ENCODE peak calls at places on chromosomes 1 and 21, in five cellular contexts. One of them, this sample, is unnamed.

GRCh38 chr1:66729130-66729922 is 22.9 kb upstream of the DYNLT5 start:
- DNase-seq in fibroblast of lung: no peak
- DNase-seq in keratinocyte: peak
- DNase-seq in GM23248: no peak
- DNase-seq in endodermal cell: no peak
- DNase-seq in this sample: no peak

GRCh38 chr1:115173151-115173550 is 83.8 kb upstream of the TSPAN2 start:
- DNase-seq in fibroblast of lung: no peak
- DNase-seq in keratinocyte: no peak
- DNase-seq in GM23248: no peak
- DNase-seq in endodermal cell: no peak
- DNase-seq in this sample: no peak

GRCh38 chr1:210437781-210438180 is 109.1 kb downstream of the HHAT start:
- DNase-seq in endodermal cell: no peak
- DNase-seq in GM23248: no peak
- DNase-seq in fibroblast of lung: no peak
- DNase-seq in keratinocyte: no peak
- DNase-seq in this sample: no peak

GRCh38 chr1:109113787-109114568 is at the start of gene ELAPOR1:
- DNase-seq in endodermal cell: peak
- DNase-seq in GM23248: peak
- DNase-seq in fibroblast of lung: no peak
- DNase-seq in keratinocyte: no peak
- DNase-seq in this sample: peak

GRCh38 chr21:42829417-42829816 is 49.9 kb downstream of the WDR4 start:
- DNase-seq in keratinocyte: no peak
- DNase-seq in fibroblast of lung: no peak
- DNase-seq in endodermal cell: no peak
- DNase-seq in GM23248: no peak
- DNase-seq in this sample: peak

GRCh38 chr21:17738171-17738953 is 80.8 kb downstream of the C21orf91 start:
- DNase-seq in GM23248: no peak
- DNase-seq in keratinocyte: no peak
- DNase-seq in fibroblast of lung: no peak
- DNase-seq in endodermal cell: peak
- DNase-seq in this sample: no peak

GRCh38 chr1:171245458-171246064 is 2.7 kb upstream of the FMO1 start:
- DNase-seq in keratinocyte: no peak
- DNase-seq in GM23248: peak
- DNase-seq in fibroblast of lung: peak
- DNase-seq in endodermal cell: peak
- DNase-seq in this sample: no peak

GRCh38 chr1:205927676-205928075 is 15.6 kb downstream of the SLC26A9 start:
- DNase-seq in GM23248: no peak
- DNase-seq in fibroblast of lung: no peak
- DNase-seq in keratinocyte: no peak
- DNase-seq in endodermal cell: no peak
- DNase-seq in this sample: no peak

GRCh38 chr1:53558916-53559315 is 99.7 kb downstream of the DMRTB1 start:
- DNase-seq in keratinocyte: no peak
- DNase-seq in GM23248: no peak
- DNase-seq in endodermal cell: no peak
- DNase-seq in fibroblast of lung: no peak
- DNase-seq in this sample: no peak

GRCh38 chr1:14182801-14183200 is 415.7 kb upstream of the KAZN start:
- DNase-seq in keratinocyte: no peak
- DNase-seq in endodermal cell: no peak
- DNase-seq in GM23248: no peak
- DNase-seq in fibroblast of lung: no peak
- DNase-seq in this sample: no peak

GRCh38 chr1:176177764-176178163 is 29.3 kb downstream of the COP1 start:
- DNase-seq in keratinocyte: no peak
- DNase-seq in GM23248: no peak
- DNase-seq in fibroblast of lung: no peak
- DNase-seq in endodermal cell: no peak
- DNase-seq in this sample: no peak

GRCh38 chr1:107501081-107501605 is 360.3 kb downstream of the NTNG1 start:
- DNase-seq in fibroblast of lung: no peak
- DNase-seq in endodermal cell: no peak
- DNase-seq in keratinocyte: no peak
- DNase-seq in GM23248: no peak
- DNase-seq in this sample: no peak
- H3K27ac ChIP-seq in fibroblast of lung: no peak
- H3K27ac ChIP-seq in endodermal cell: no peak
- H3K27ac ChIP-seq in keratinocyte: no peak
- H3K27ac ChIP-seq in GM23248: no peak
- H3K27ac ChIP-seq in this sample: no peak

DNA sequence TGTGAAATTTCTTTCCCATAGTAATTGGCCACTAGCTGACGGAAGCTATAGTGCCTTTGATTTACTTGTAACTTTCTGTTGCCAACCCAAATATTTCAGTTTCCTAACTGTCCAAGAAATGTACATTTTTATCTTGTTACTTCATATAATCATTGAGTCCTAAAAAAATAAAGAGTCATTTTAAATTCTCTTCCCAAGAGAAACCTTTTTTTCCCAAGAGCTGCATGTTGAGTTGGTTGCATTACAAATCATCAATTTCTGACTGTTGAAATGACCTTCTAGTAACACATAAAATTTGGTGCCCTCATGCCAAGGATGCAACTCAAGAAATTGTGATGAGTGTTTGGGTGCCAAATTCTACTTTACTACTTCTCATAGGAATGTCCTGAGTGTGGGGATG is 61.0 kb downstream of the HMCN1 start:
- DNase-seq in GM23248: peak
- DNase-seq in endodermal cell: no peak
- DNase-seq in fibroblast of lung: peak
- DNase-seq in keratinocyte: no peak
- DNase-seq in this sample: no peak
- H3K27ac ChIP-seq in GM23248: no peak
- H3K27ac ChIP-seq in endodermal cell: no peak
- H3K27ac ChIP-seq in fibroblast of lung: no peak
- H3K27ac ChIP-seq in keratinocyte: no peak
- H3K27ac ChIP-seq in this sample: no peak

DNA sequence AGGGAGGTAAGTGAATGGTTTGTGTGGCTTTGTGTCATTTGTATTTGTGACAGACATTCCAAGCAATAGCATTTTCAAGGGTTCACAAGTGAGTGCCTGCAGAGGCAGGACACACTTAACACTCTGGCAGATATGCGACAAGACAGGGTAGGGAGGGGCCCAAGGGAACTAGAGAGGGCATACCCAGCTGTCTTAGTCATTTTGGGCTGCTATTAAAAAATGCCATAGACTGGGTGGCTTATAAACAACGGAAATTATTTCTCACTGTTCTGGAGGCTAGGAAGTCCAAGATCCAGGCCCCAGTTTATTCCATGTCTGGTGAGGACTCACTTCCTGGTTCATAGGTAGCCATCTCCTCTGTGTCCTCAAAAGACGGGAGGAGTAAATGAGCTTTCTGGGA is 137.4 kb downstream of the FGGY start:
- DNase-seq in endodermal cell: no peak
- DNase-seq in fibroblast of lung: no peak
- DNase-seq in GM23248: peak
- DNase-seq in keratinocyte: no peak
- DNase-seq in this sample: no peak
- H3K27ac ChIP-seq in endodermal cell: no peak
- H3K27ac ChIP-seq in fibroblast of lung: no peak
- H3K27ac ChIP-seq in GM23248: peak
- H3K27ac ChIP-seq in keratinocyte: no peak
- H3K27ac ChIP-seq in this sample: no peak

DNA sequence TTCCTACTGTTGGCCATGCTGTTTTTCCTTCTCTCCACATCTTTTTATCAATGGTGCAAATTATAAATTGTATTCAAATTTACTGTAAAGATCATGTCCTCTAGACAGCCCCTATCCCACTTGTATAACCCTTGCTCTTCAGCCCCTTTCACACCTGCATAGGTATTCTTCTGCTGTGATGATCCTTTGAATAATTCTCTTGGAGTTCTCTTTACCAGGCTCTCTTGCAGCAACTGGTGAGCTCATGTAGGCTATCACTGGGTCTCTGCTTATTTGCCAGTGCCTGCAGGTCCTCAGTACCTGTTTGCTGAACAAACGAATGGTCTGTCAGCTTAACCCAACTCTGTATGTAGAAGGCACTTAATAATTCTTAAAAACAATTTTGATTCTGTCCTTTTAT is 8.2 kb downstream of the PTPRC start:
- DNase-seq in endodermal cell: no peak
- DNase-seq in GM23248: no peak
- DNase-seq in fibroblast of lung: no peak
- DNase-seq in keratinocyte: no peak
- DNase-seq in this sample: no peak
- H3K27ac ChIP-seq in endodermal cell: no peak
- H3K27ac ChIP-seq in GM23248: no peak
- H3K27ac ChIP-seq in fibroblast of lung: no peak
- H3K27ac ChIP-seq in keratinocyte: no peak
- H3K27ac ChIP-seq in this sample: no peak